ENCODE peak calls at places on chromosomes 6 and 20, in four cellular contexts. L is HepG2, Q is A549, H is H1. N is an unnamed sample.

GRCh38 chr6:100565439-100566104 is 100.9 kb upstream of the SIM1 start:
- DNase-seq in L (no peak), Q (no peak), H (no peak), N (no peak)

GRCh38 chr6:41577865-41578713 is 31.9 kb downstream of the FOXP4 start:
- DNase-seq in Q (no peak), H (no peak), L (peak), N (peak)

GRCh38 chr20:48124181-48124782 is 339.0 kb upstream of the SULF2 start:
- DNase-seq in Q (no peak), H (no peak), L (no peak), N (no peak)

GRCh38 chr6:154705471-154706113 is 27.6 kb upstream of the SCAF8 start:
- DNase-seq in H (no peak), L (no peak), Q (no peak), N (peak)

GRCh38 chr6:136037885-136038460 is 186.5 kb downstream of the PDE7B start:
- DNase-seq in H (no peak), L (no peak), Q (no peak), N (no peak)

GRCh38 chr20:44209691-44210421 is 715 bp downstream of the OSER1 start:
- DNase-seq in L (no peak), Q (peak), H (no peak), N (peak)

GRCh38 chr6:130602151-130602770 is 224.9 kb upstream of the SMLR1 start:
- DNase-seq in L (no peak), H (no peak), Q (peak), N (no peak)

GRCh38 chr20:37571033-37571432 is 43.4 kb upstream of the BLCAP start:
- DNase-seq in H (no peak), L (no peak), Q (no peak), N (no peak)

GRCh38 chr6:7899046-7899888 is 11.3 kb downstream of the TXNDC5 start:
- DNase-seq in H (no peak), L (peak), Q (peak), N (peak)

GRCh38 chr6:47161176-47161687 is 119.1 kb upstream of the ADGRF1 start:
- DNase-seq in H (no peak), L (no peak), Q (peak), N (no peak)

GRCh38 chr20:35312348-35312747 is 20.1 kb upstream of the FAM83C start:
- DNase-seq in L (peak), H (no peak), Q (peak), N (peak)

DNA sequence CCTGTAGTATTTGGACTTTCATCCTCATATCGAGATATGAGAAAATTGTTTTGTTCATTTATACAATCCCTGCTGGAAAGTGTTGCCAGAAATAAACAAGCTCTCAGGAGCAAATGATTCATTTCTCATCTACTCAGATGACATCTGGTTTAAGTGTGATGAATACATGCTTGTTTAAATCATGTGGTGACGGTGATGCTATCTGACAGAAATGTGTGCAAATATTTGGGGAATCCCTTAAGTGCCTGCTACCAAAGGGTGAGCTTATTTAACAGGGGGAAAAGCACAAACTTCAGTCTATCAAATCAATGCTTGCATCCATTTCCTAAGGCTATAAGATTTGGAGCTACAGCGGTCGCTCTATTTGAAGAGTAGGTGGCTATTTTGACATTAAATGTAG is 368.3 kb upstream of the SASH1 start:
- DNase-seq in L (peak), Q (peak), H (no peak), N (no peak)
- TF ChIP-seq RNF2 in L (no peak), Q (no peak), H (no peak), N (no peak)

DNA sequence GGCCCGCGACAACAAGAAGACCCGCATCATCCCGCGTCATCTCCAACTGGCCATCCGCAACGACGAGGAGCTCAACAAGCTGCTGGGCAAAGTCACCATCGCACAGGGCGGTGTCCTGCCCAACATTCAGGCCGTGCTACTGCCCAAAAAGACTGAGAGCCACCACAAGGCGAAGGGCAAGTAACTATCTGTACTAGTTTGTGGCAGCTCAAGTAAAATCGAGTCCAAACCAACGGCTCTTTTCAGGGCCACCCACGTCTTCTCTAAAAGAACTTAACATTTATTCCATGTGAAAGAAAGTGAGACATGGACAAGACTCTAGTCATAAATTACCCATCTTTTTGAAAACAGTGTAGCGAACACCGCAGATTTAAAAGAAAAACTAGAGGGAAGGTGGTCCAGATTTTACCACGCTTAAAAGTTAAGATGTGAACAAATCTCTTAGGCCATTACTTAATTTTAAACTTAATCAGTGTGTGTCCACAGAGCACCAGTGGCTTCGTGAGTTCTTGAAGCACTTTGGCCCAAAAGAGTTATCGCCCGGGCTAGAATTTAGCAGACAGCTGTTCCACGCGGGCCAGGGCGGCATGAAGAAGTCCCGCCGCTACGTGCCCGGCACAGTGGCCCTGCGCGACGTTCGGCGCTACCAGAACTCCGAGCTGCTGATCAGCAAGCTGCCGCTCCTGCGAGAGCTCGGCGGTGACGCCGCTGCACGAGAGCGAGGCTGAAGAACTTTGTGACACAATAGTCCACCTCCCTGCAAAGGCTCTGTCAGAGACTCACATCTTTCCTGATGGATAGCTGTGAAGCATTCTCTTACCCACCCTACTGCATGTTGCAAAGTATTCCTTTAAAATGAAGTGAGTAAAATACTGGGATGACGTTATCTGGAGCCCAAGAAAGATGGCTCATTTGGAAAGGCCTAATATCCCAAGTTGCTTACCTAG is 113.9 kb upstream of the PRSS16 start:
- DNase-seq in L (peak), Q (peak), H (no peak), N (no peak)
- TF ChIP-seq RNF2 in L (peak), Q (no peak), H (no peak), N (peak)

GRCh38 chr6:101878554-101879276 is 485.2 kb downstream of the GRIK2 start:
- DNase-seq in Q (no peak), H (no peak), L (no peak), N (no peak)
- TF ChIP-seq RNF2 in Q (no peak), H (no peak), L (no peak), N (no peak)

GRCh38 chr20:63567132-63567381 is 7.0 kb downstream of the HELZ2 start:
- DNase-seq in L (no peak), Q (no peak), H (no peak), N (no peak)

GRCh38 chr20:63570281-63571086 is 3.6 kb downstream of the HELZ2 start:
- DNase-seq in H (no peak), L (no peak), Q (no peak), N (no peak)

GRCh38 chr20:63568170-63568981 is 5.7 kb downstream of the HELZ2 start:
- DNase-seq in L (no peak), Q (no peak), H (no peak), N (no peak)

GRCh38 chr20:63567382-63568169 is 6.5 kb downstream of the HELZ2 start:
- DNase-seq in H (no peak), L (no peak), Q (no peak), N (no peak)

DNA sequence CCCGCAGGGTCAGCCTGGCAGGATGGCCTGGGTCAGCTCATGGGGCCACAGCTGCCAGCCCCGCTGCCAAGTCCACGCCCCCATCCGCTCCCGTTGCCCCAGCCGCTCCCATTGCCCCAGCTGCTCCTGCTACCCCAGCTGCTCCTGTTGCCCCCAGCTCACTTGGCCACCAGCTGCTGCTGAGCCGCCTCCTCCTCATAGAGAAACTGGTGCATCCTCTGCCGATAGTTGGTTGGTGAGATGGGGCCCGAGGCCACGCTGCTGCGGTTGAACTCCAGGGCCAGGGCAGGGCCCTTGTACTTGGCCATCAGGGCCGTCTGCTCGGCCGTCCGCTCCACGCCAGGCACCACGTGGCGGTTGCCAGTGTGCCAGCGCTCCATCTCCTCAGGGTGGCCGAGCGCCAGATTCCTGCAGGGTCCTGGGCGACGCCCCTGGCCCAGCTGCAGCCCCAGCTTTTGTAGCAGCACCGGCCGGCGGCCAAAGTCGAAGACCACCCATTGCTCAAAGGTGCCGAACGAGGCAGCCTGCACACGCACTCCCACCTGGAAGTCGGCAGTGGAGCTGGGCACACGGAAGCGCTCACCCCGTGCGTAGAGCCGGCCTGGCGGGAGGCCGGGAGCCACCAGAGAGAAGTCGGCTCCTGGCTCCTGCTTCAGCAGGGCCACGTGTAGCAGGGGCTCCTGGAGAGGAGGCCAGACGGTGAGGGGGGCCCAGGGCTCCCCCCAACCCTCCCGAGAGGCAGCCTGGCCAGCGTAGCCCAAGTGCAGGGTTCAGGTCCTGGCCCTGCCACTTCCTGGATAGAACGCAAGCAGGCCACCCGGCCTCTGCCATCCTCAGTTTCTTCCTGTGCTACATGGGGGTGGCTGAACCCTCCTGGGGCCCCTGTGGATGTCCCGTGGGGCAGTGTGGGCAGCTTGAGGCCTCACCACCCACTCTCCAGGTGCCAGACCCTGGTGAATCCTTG is 4.8 kb downstream of the HELZ2 start:
- DNase-seq in L (no peak), Q (no peak), H (no peak), N (no peak)
- TF ChIP-seq RNF2 in L (no peak), Q (no peak), H (no peak), N (no peak)

GRCh38 chr6:25178336-25178735 is 100.8 kb upstream of the CARMIL1 start:
- DNase-seq in H (no peak), L (no peak), Q (no peak), N (no peak)

GRCh38 chr6:25179051-25179778 is 100.0 kb upstream of the CARMIL1 start:
- DNase-seq in H (no peak), L (no peak), Q (no peak), N (no peak)

GRCh38 chr6:25180630-25181375 is 98.4 kb upstream of the CARMIL1 start:
- DNase-seq in L (no peak), H (no peak), Q (no peak), N (no peak)

GRCh38 chr6:25177629-25178028 is 101.5 kb upstream of the CARMIL1 start:
- DNase-seq in L (no peak), Q (no peak), H (no peak), N (no peak)

GRCh38 chr6:25181923-25182322 is 97.3 kb upstream of the CARMIL1 start:
- DNase-seq in H (no peak), L (no peak), Q (no peak), N (no peak)
- TF ChIP-seq RNF2 in H (no peak), L (no peak), Q (no peak), N (no peak)

N was measured in K562.